ENCODE peak calls at places on chromosomes 12 and 14, in five cellular contexts. One of them, this sample, is unnamed.

GRCh38 chr12:102067574-102068258 is 5.9 kb upstream of the WASHC3 start:
- DNase-seq in progenitor cell of endocrine pancreas: no peak
- DNase-seq in CD4-positive, alpha-beta T cell: no peak
- DNase-seq in MM.1S: no peak
- DNase-seq in Calu3: no peak
- DNase-seq in this sample: no peak

GRCh38 chr12:131867891-131868675 is 26.3 kb upstream of the ULK1 start:
- DNase-seq in CD4-positive, alpha-beta T cell: no peak
- DNase-seq in Calu3: no peak
- DNase-seq in MM.1S: no peak
- DNase-seq in progenitor cell of endocrine pancreas: no peak
- DNase-seq in this sample: no peak

GRCh38 chr12:48004039-48004940 is at the start of gene COL2A1:
- DNase-seq in MM.1S: no peak
- DNase-seq in Calu3: no peak
- DNase-seq in progenitor cell of endocrine pancreas: peak; percentile 77
- DNase-seq in CD4-positive, alpha-beta T cell: no peak
- DNase-seq in this sample: no peak

GRCh38 chr14:23862513-23862912 is 91.1 kb upstream of the DHRS4 start:
- DNase-seq in MM.1S: no peak
- DNase-seq in CD4-positive, alpha-beta T cell: no peak
- DNase-seq in Calu3: no peak
- DNase-seq in progenitor cell of endocrine pancreas: no peak
- DNase-seq in this sample: no peak

GRCh38 chr12:58919271-58920101 is 818 bp downstream of the LRIG3 start:
- DNase-seq in Calu3: no peak
- DNase-seq in MM.1S: peak; percentile 45
- DNase-seq in CD4-positive, alpha-beta T cell: no peak
- DNase-seq in progenitor cell of endocrine pancreas: no peak
- DNase-seq in this sample: no peak

GRCh38 chr12:133203344-133204263 is 22.3 kb downstream of the ZNF268 start:
- DNase-seq in CD4-positive, alpha-beta T cell: no peak
- DNase-seq in Calu3: no peak
- DNase-seq in progenitor cell of endocrine pancreas: no peak
- DNase-seq in MM.1S: no peak
- DNase-seq in this sample: peak; percentile 8

GRCh38 chr12:113853491-113853890 is 112.6 kb downstream of the RBM19 start:
- DNase-seq in CD4-positive, alpha-beta T cell: no peak
- DNase-seq in MM.1S: no peak
- DNase-seq in progenitor cell of endocrine pancreas: no peak
- DNase-seq in Calu3: no peak
- DNase-seq in this sample: no peak

GRCh38 chr12:16515666-16516065 is 90.3 kb downstream of the LMO3 start:
- DNase-seq in Calu3: no peak
- DNase-seq in progenitor cell of endocrine pancreas: no peak
- DNase-seq in MM.1S: no peak
- DNase-seq in CD4-positive, alpha-beta T cell: no peak
- DNase-seq in this sample: no peak

GRCh38 chr12:128415036-128415560 is 148.1 kb downstream of the TMEM132C start:
- DNase-seq in MM.1S: no peak
- DNase-seq in Calu3: no peak
- DNase-seq in progenitor cell of endocrine pancreas: no peak
- DNase-seq in CD4-positive, alpha-beta T cell: no peak
- DNase-seq in this sample: no peak

GRCh38 chr12:117875652-117876491 is 92.9 kb downstream of the KSR2 start:
- DNase-seq in CD4-positive, alpha-beta T cell: peak; percentile 15
- DNase-seq in progenitor cell of endocrine pancreas: peak; percentile 25
- DNase-seq in Calu3: no peak
- DNase-seq in MM.1S: no peak
- DNase-seq in this sample: no peak

GRCh38 chr14:31690056-31690455 is 128.9 kb downstream of the NUBPL start:
- DNase-seq in CD4-positive, alpha-beta T cell: no peak
- DNase-seq in Calu3: no peak
- DNase-seq in MM.1S: no peak
- DNase-seq in progenitor cell of endocrine pancreas: no peak
- DNase-seq in this sample: no peak

GRCh38 chr14:23538785-23539184 is 12.8 kb downstream of the ZFHX2 start:
- DNase-seq in Calu3: no peak
- DNase-seq in progenitor cell of endocrine pancreas: no peak
- DNase-seq in CD4-positive, alpha-beta T cell: no peak
- DNase-seq in MM.1S: no peak
- DNase-seq in this sample: no peak

GRCh38 chr14:79325557-79325956 is 885.7 kb downstream of the DIO2 start:
- DNase-seq in CD4-positive, alpha-beta T cell: no peak
- DNase-seq in progenitor cell of endocrine pancreas: no peak
- DNase-seq in Calu3: no peak
- DNase-seq in MM.1S: no peak
- DNase-seq in this sample: no peak

GRCh38 chr14:95318870-95319311 is 817 bp downstream of the CLMN start:
- DNase-seq in progenitor cell of endocrine pancreas: no peak
- DNase-seq in Calu3: no peak
- DNase-seq in MM.1S: peak; percentile 7
- DNase-seq in CD4-positive, alpha-beta T cell: peak; percentile 5
- DNase-seq in this sample: no peak

GRCh38 chr12:22866406-22866805 is 241.4 kb downstream of the ETNK1 start:
- DNase-seq in progenitor cell of endocrine pancreas: no peak
- DNase-seq in Calu3: no peak
- DNase-seq in CD4-positive, alpha-beta T cell: no peak
- DNase-seq in MM.1S: no peak
- DNase-seq in this sample: no peak

GRCh38 chr12:19967486-19967885 is 400.9 kb upstream of the PDE3A start:
- DNase-seq in MM.1S: no peak
- DNase-seq in Calu3: peak; percentile 49
- DNase-seq in CD4-positive, alpha-beta T cell: no peak
- DNase-seq in progenitor cell of endocrine pancreas: no peak
- DNase-seq in this sample: no peak

GRCh38 chr14:37150414-37150813 is 22.0 kb downstream of the SLC25A21 start:
- DNase-seq in MM.1S: peak; percentile 42
- DNase-seq in CD4-positive, alpha-beta T cell: no peak
- DNase-seq in Calu3: peak; percentile 15
- DNase-seq in progenitor cell of endocrine pancreas: no peak
- DNase-seq in this sample: no peak

GRCh38 chr12:4707306-4707705 is 12.9 kb upstream of the GALNT8 start:
- DNase-seq in MM.1S: no peak
- DNase-seq in progenitor cell of endocrine pancreas: no peak
- DNase-seq in Calu3: no peak
- DNase-seq in CD4-positive, alpha-beta T cell: no peak
- DNase-seq in this sample: no peak

GRCh38 chr12:124614512-124615292 is 47.3 kb upstream of the NCOR2 start:
- DNase-seq in CD4-positive, alpha-beta T cell: no peak
- DNase-seq in Calu3: no peak
- DNase-seq in MM.1S: no peak
- DNase-seq in progenitor cell of endocrine pancreas: no peak
- DNase-seq in this sample: no peak

GRCh38 chr12:2804390-2805145 is 7.9 kb upstream of the ITFG2 start:
- DNase-seq in CD4-positive, alpha-beta T cell: no peak
- DNase-seq in MM.1S: no peak
- DNase-seq in progenitor cell of endocrine pancreas: no peak
- DNase-seq in Calu3: no peak
- DNase-seq in this sample: peak; percentile 89

GRCh38 chr12:70264067-70264867 is 21.0 kb downstream of the CNOT2 start:
- DNase-seq in MM.1S: no peak
- DNase-seq in CD4-positive, alpha-beta T cell: no peak
- DNase-seq in Calu3: no peak
- DNase-seq in progenitor cell of endocrine pancreas: no peak
- DNase-seq in this sample: no peak

GRCh38 chr14:101843665-101844064 is 82.2 kb downstream of the PPP2R5C start:
- DNase-seq in CD4-positive, alpha-beta T cell: peak; percentile 39
- DNase-seq in Calu3: peak; percentile 9
- DNase-seq in progenitor cell of endocrine pancreas: no peak
- DNase-seq in MM.1S: peak; percentile 80
- DNase-seq in this sample: no peak

GRCh38 chr14:50985816-50986396 is 41.6 kb upstream of the PYGL start:
- DNase-seq in MM.1S: no peak
- DNase-seq in Calu3: no peak
- DNase-seq in progenitor cell of endocrine pancreas: no peak
- DNase-seq in CD4-positive, alpha-beta T cell: no peak
- DNase-seq in this sample: no peak

GRCh38 chr12:74401035-74401434 is 136.6 kb upstream of the ATXN7L3B start:
- DNase-seq in progenitor cell of endocrine pancreas: no peak
- DNase-seq in Calu3: no peak
- DNase-seq in MM.1S: no peak
- DNase-seq in CD4-positive, alpha-beta T cell: no peak
- DNase-seq in this sample: no peak

GRCh38 chr14:20460458-20461229 is 590 bp downstream of the PIP4P1 start:
- DNase-seq in MM.1S: peak; percentile 64
- DNase-seq in progenitor cell of endocrine pancreas: peak; percentile 59
- DNase-seq in Calu3: peak; percentile 63
- DNase-seq in CD4-positive, alpha-beta T cell: peak; percentile 55
- DNase-seq in this sample: no peak

GRCh38 chr12:62269464-62270228 is 9.4 kb downstream of the USP15 start:
- DNase-seq in MM.1S: no peak
- DNase-seq in progenitor cell of endocrine pancreas: no peak
- DNase-seq in Calu3: no peak
- DNase-seq in CD4-positive, alpha-beta T cell: no peak
- DNase-seq in this sample: no peak

DNA sequence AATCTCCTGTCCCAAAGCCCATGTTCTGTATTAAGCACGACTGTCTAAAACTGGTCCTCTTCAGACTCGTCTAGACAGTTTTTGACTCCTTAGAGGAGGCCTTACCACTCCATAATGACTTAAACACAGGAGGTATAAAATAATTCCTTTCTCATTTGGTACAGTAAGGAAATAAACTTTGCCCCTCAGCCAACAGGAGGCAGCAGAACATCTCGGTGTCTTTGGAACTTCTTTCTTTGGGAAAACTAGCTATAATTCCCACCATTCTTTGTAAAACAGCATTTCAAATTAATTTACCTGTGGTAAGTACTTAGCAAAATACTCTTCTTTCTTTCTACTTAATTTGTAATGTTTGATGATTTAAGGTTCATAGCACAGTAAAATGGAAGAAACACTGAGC is 292.7 kb upstream of the G2E3 start:
- DNase-seq in Calu3: no peak
- DNase-seq in progenitor cell of endocrine pancreas: no peak
- DNase-seq in MM.1S: no peak
- DNase-seq in CD4-positive, alpha-beta T cell: no peak
- DNase-seq in this sample: no peak
- TF ChIP-seq CTCF in Calu3: no peak
- TF ChIP-seq CTCF in progenitor cell of endocrine pancreas: no peak
- TF ChIP-seq CTCF in MM.1S: no peak
- TF ChIP-seq CTCF in CD4-positive, alpha-beta T cell: no peak
- TF ChIP-seq CTCF in this sample: no peak

GRCh38 chr12:104823985-104824441 is 134.1 kb downstream of the SLC41A2 start:
- DNase-seq in progenitor cell of endocrine pancreas: no peak
- DNase-seq in Calu3: no peak
- DNase-seq in MM.1S: no peak
- DNase-seq in CD4-positive, alpha-beta T cell: no peak
- DNase-seq in this sample: no peak

GRCh38 chr12:104825408-104825807 is 132.7 kb downstream of the SLC41A2 start:
- DNase-seq in CD4-positive, alpha-beta T cell: no peak
- DNase-seq in progenitor cell of endocrine pancreas: no peak
- DNase-seq in MM.1S: no peak
- DNase-seq in Calu3: no peak
- DNase-seq in this sample: no peak

GRCh38 chr12:104828015-104828414 is 130.1 kb downstream of the SLC41A2 start:
- DNase-seq in CD4-positive, alpha-beta T cell: no peak
- DNase-seq in progenitor cell of endocrine pancreas: no peak
- DNase-seq in Calu3: no peak
- DNase-seq in MM.1S: no peak
- DNase-seq in this sample: no peak

GRCh38 chr12:104827587-104827986 is 130.5 kb downstream of the SLC41A2 start:
- DNase-seq in CD4-positive, alpha-beta T cell: no peak
- DNase-seq in progenitor cell of endocrine pancreas: no peak
- DNase-seq in MM.1S: no peak
- DNase-seq in Calu3: no peak
- DNase-seq in this sample: no peak
- TF ChIP-seq CTCF in CD4-positive, alpha-beta T cell: peak; percentile 15
- TF ChIP-seq CTCF in progenitor cell of endocrine pancreas: no peak
- TF ChIP-seq CTCF in MM.1S: no peak
- TF ChIP-seq CTCF in Calu3: no peak
- TF ChIP-seq CTCF in this sample: peak; percentile 32

DNA sequence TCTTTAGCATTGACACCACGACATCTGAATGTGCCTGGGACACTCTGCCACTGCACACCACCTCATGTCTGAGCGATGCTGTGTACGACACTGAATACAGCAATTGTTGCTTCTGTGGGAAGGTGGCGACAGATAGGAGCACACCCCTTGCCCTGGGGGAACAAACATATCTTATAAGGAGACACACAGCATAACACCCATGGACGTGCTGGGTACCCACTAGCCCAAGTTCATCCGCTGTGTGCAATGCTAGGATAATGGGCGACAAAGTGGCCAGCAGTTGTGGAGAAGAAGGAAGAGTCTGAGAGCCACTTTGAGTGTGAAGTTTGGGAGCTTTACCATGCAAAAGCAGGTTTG is 61.1 kb downstream of the VWF start:
- DNase-seq in progenitor cell of endocrine pancreas: no peak
- DNase-seq in MM.1S: no peak
- DNase-seq in Calu3: no peak
- DNase-seq in CD4-positive, alpha-beta T cell: no peak
- DNase-seq in this sample: no peak
- TF ChIP-seq CTCF in progenitor cell of endocrine pancreas: no peak
- TF ChIP-seq CTCF in MM.1S: no peak
- TF ChIP-seq CTCF in Calu3: no peak
- TF ChIP-seq CTCF in CD4-positive, alpha-beta T cell: no peak
- TF ChIP-seq CTCF in this sample: peak; percentile 3

DNA sequence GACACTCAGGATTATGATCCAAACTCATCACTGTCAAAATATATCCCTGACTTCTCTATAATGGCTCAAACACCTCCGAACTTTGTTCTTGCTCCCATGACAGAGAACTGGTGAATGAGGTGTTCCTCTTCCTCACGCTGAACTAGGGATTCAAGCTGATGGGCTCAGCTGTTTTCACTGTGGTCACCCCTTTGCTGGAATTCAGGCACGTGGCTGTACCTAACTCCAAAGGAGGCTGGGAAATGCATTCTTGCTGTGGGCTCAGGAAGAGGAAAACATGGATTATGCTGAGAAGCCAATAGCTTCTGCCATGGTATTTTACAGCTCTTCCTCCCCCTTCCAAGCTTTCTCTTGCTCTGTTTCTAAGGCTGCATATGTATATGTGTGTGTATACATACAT is 43.9 kb downstream of the STXBP6 start:
- DNase-seq in Calu3: no peak
- DNase-seq in MM.1S: no peak
- DNase-seq in CD4-positive, alpha-beta T cell: no peak
- DNase-seq in progenitor cell of endocrine pancreas: no peak
- DNase-seq in this sample: no peak
- TF ChIP-seq CTCF in Calu3: no peak
- TF ChIP-seq CTCF in MM.1S: no peak
- TF ChIP-seq CTCF in CD4-positive, alpha-beta T cell: no peak
- TF ChIP-seq CTCF in progenitor cell of endocrine pancreas: no peak
- TF ChIP-seq CTCF in this sample: no peak